ENCODE peak calls at places on chromosome 19, in ten cellular contexts. One of them, this sample, is unnamed.

GRCh38 chr19:1101337-1101698 is 2.5 kb upstream of the GPX4 start:
- DNase-seq in fibroblast of lung: no peak
- DNase-seq in ACHN: no peak
- DNase-seq in iPS-NIHi11: no peak
- DNase-seq in NCI-H1417 treated with DMSO at 0.1 percent for 48 hours: no peak
- DNase-seq in activated B cell treated with CpG ODN at 0.5 μM for 24 hours: no peak
- DNase-seq in lung microvascular endothelial cell: peak
- DNase-seq in stimulated activated CD4-positive, alpha-beta T cell treated with anti-CD3 and anti-CD28 coated beads, Interleukin-4, amount 100 ng/mL, for 48 hours: no peak
- DNase-seq in posterior vena cava: peak
- DNase-seq in activated T-helper 1 cell treated with Interleukin-2 at 50 U/mL for 16 hours: no peak
- DNase-seq in this sample: no peak

GRCh38 chr19:44927746-44928145 is 13.3 kb downstream of the APOC1 start:
- DNase-seq in NCI-H1417 treated with DMSO at 0.1 percent for 48 hours: no peak
- DNase-seq in lung microvascular endothelial cell: no peak
- DNase-seq in ACHN: peak
- DNase-seq in fibroblast of lung: peak
- DNase-seq in stimulated activated CD4-positive, alpha-beta T cell treated with anti-CD3 and anti-CD28 coated beads, Interleukin-4, amount 100 ng/mL, for 48 hours: no peak
- DNase-seq in iPS-NIHi11: no peak
- DNase-seq in activated T-helper 1 cell treated with Interleukin-2 at 50 U/mL for 16 hours: no peak
- DNase-seq in activated B cell treated with CpG ODN at 0.5 μM for 24 hours: no peak
- DNase-seq in posterior vena cava: no peak
- DNase-seq in this sample: no peak

GRCh38 chr19:12646551-12646950 is 20.0 kb downstream of the MAN2B1 start:
- DNase-seq in fibroblast of lung: no peak
- DNase-seq in stimulated activated CD4-positive, alpha-beta T cell treated with anti-CD3 and anti-CD28 coated beads, Interleukin-4, amount 100 ng/mL, for 48 hours: no peak
- DNase-seq in NCI-H1417 treated with DMSO at 0.1 percent for 48 hours: no peak
- DNase-seq in ACHN: no peak
- DNase-seq in iPS-NIHi11: no peak
- DNase-seq in lung microvascular endothelial cell: peak
- DNase-seq in posterior vena cava: no peak
- DNase-seq in activated T-helper 1 cell treated with Interleukin-2 at 50 U/mL for 16 hours: no peak
- DNase-seq in activated B cell treated with CpG ODN at 0.5 μM for 24 hours: no peak
- DNase-seq in this sample: no peak

GRCh38 chr19:10228393-10228792 is 2.7 kb downstream of the S1PR2 start:
- DNase-seq in activated B cell treated with CpG ODN at 0.5 μM for 24 hours: no peak
- DNase-seq in activated T-helper 1 cell treated with Interleukin-2 at 50 U/mL for 16 hours: no peak
- DNase-seq in fibroblast of lung: no peak
- DNase-seq in posterior vena cava: no peak
- DNase-seq in iPS-NIHi11: no peak
- DNase-seq in lung microvascular endothelial cell: no peak
- DNase-seq in stimulated activated CD4-positive, alpha-beta T cell treated with anti-CD3 and anti-CD28 coated beads, Interleukin-4, amount 100 ng/mL, for 48 hours: no peak
- DNase-seq in NCI-H1417 treated with DMSO at 0.1 percent for 48 hours: no peak
- DNase-seq in ACHN: no peak
- DNase-seq in this sample: no peak

GRCh38 chr19:35592226-35592625 is 6.3 kb downstream of the PMIS2 start:
- DNase-seq in posterior vena cava: no peak
- DNase-seq in stimulated activated CD4-positive, alpha-beta T cell treated with anti-CD3 and anti-CD28 coated beads, Interleukin-4, amount 100 ng/mL, for 48 hours: no peak
- DNase-seq in NCI-H1417 treated with DMSO at 0.1 percent for 48 hours: no peak
- DNase-seq in iPS-NIHi11: peak
- DNase-seq in ACHN: peak
- DNase-seq in fibroblast of lung: peak
- DNase-seq in activated T-helper 1 cell treated with Interleukin-2 at 50 U/mL for 16 hours: no peak
- DNase-seq in activated B cell treated with CpG ODN at 0.5 μM for 24 hours: no peak
- DNase-seq in lung microvascular endothelial cell: peak
- DNase-seq in this sample: no peak

GRCh38 chr19:14507704-14508246 is 10.4 kb downstream of the DNAJB1 start:
- DNase-seq in ACHN: no peak
- DNase-seq in lung microvascular endothelial cell: peak
- DNase-seq in activated B cell treated with CpG ODN at 0.5 μM for 24 hours: no peak
- DNase-seq in activated T-helper 1 cell treated with Interleukin-2 at 50 U/mL for 16 hours: no peak
- DNase-seq in fibroblast of lung: peak
- DNase-seq in posterior vena cava: no peak
- DNase-seq in stimulated activated CD4-positive, alpha-beta T cell treated with anti-CD3 and anti-CD28 coated beads, Interleukin-4, amount 100 ng/mL, for 48 hours: no peak
- DNase-seq in NCI-H1417 treated with DMSO at 0.1 percent for 48 hours: no peak
- DNase-seq in iPS-NIHi11: no peak
- DNase-seq in this sample: no peak

GRCh38 chr19:53467138-53467502 is 413 bp upstream of the ZNF813 start:
- DNase-seq in stimulated activated CD4-positive, alpha-beta T cell treated with anti-CD3 and anti-CD28 coated beads, Interleukin-4, amount 100 ng/mL, for 48 hours: no peak
- DNase-seq in iPS-NIHi11: peak
- DNase-seq in lung microvascular endothelial cell: no peak
- DNase-seq in activated B cell treated with CpG ODN at 0.5 μM for 24 hours: no peak
- DNase-seq in posterior vena cava: no peak
- DNase-seq in NCI-H1417 treated with DMSO at 0.1 percent for 48 hours: no peak
- DNase-seq in activated T-helper 1 cell treated with Interleukin-2 at 50 U/mL for 16 hours: no peak
- DNase-seq in ACHN: no peak
- DNase-seq in fibroblast of lung: no peak
- DNase-seq in this sample: no peak

GRCh38 chr19:4512070-4512469 is 6.2 kb downstream of the PLIN4 start:
- DNase-seq in stimulated activated CD4-positive, alpha-beta T cell treated with anti-CD3 and anti-CD28 coated beads, Interleukin-4, amount 100 ng/mL, for 48 hours: no peak
- DNase-seq in posterior vena cava: no peak
- DNase-seq in iPS-NIHi11: no peak
- DNase-seq in ACHN: no peak
- DNase-seq in lung microvascular endothelial cell: no peak
- DNase-seq in activated B cell treated with CpG ODN at 0.5 μM for 24 hours: no peak
- DNase-seq in activated T-helper 1 cell treated with Interleukin-2 at 50 U/mL for 16 hours: no peak
- DNase-seq in fibroblast of lung: no peak
- DNase-seq in NCI-H1417 treated with DMSO at 0.1 percent for 48 hours: no peak
- DNase-seq in this sample: no peak

GRCh38 chr19:12156254-12157058 is at the start of gene ZNF625:
- DNase-seq in NCI-H1417 treated with DMSO at 0.1 percent for 48 hours: peak
- DNase-seq in lung microvascular endothelial cell: peak
- DNase-seq in ACHN: no peak
- DNase-seq in fibroblast of lung: peak
- DNase-seq in iPS-NIHi11: peak
- DNase-seq in posterior vena cava: peak
- DNase-seq in stimulated activated CD4-positive, alpha-beta T cell treated with anti-CD3 and anti-CD28 coated beads, Interleukin-4, amount 100 ng/mL, for 48 hours: peak
- DNase-seq in activated T-helper 1 cell treated with Interleukin-2 at 50 U/mL for 16 hours: no peak
- DNase-seq in activated B cell treated with CpG ODN at 0.5 μM for 24 hours: peak
- DNase-seq in this sample: peak

This sample was measured in activated T-cell treated with anti-CD3 and anti-CD28 coated beads for 48 hours.